ENCODE peak calls at places on chromosomes 12 and 14, in seven cellular contexts. J, R, L, V, D, F and O are unnamed samples.

GRCh38 chr14:92728781-92729364 is 19.6 kb downstream of the LGMN start:
- DNase-seq in J (peak; percentile 61), R (peak; percentile 69), L (no peak), V (no peak), D (no peak), F (no peak), O (no peak)

GRCh38 chr14:103130017-103130764 is 6.9 kb downstream of the TNFAIP2 start:
- DNase-seq in J (no peak), R (no peak), L (no peak), V (no peak), D (peak; percentile 64), F (no peak), O (no peak)

GRCh38 chr12:46523863-46524770 is 151.5 kb upstream of the SLC38A2 start:
- DNase-seq in J (no peak), R (no peak), L (peak; percentile 76), V (peak; percentile 91), D (no peak), F (no peak), O (no peak)

GRCh38 chr14:105486974-105487448 is 325 bp downstream of the CRIP1 start:
- DNase-seq in J (no peak), R (no peak), L (no peak), V (no peak), D (peak; percentile 95), F (no peak), O (peak; percentile 75)

GRCh38 chr12:14949631-14950030 is 11.3 kb upstream of the ERP27 start:
- DNase-seq in J (no peak), R (no peak), L (no peak), V (no peak), D (no peak), F (no peak), O (no peak)

GRCh38 chr12:17976202-17976601 is 113.8 kb downstream of the RERGL start:
- DNase-seq in J (no peak), R (no peak), L (no peak), V (no peak), D (no peak), F (no peak), O (no peak)

GRCh38 chr14:69574266-69574953 is at the start of gene CCDC177:
- DNase-seq in J (peak; percentile 71), R (peak; percentile 62), L (peak; percentile 77), V (peak; percentile 21), D (peak; percentile 91), F (peak; percentile 56), O (peak; percentile 56)

GRCh38 chr12:124391340-124392261 is 96.7 kb downstream of the RFLNA start:
- DNase-seq in J (peak; percentile 55), R (peak; percentile 62), L (no peak), V (peak; percentile 29), D (no peak), F (peak; percentile 69), O (peak; percentile 91)

GRCh38 chr12:49389092-49389703 is 21.9 kb downstream of the SPATS2 start:
- DNase-seq in J (peak; percentile 28), R (peak; percentile 21), L (no peak), V (no peak), D (peak; percentile 66), F (no peak), O (peak; percentile 72)

GRCh38 chr14:57060276-57060956 is 208.3 kb downstream of the EXOC5 start:
- DNase-seq in J (no peak), R (no peak), L (no peak), V (no peak), D (no peak), F (no peak), O (no peak)

GRCh38 chr12:32344047-32344446 is 55.3 kb upstream of the FGD4 start:
- DNase-seq in J (no peak), R (no peak), L (no peak), V (no peak), D (no peak), F (no peak), O (no peak)

GRCh38 chr12:89263153-89263552 is 89.1 kb downstream of the DUSP6 start:
- DNase-seq in J (no peak), R (no peak), L (no peak), V (no peak), D (no peak), F (no peak), O (no peak)

DNA sequence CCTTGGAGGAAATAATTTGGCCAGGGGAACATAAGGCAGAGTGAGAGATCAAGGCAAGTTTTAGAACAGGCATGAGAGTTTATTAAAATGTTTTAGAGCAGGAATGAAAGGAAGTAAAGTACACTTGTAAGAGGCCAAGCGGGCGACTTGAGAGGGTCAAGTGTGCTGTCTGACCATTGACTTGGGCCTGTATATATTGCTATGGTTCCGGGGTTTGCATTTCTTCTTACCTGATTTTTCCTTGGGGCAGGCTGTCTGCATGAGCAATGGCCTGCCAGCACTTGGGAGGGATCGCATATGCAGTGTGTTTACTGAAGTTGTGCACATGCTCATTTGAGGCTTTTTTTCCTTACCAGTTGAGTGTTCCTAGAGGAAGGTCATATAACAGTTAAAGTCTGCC is 214.8 kb downstream of the FUT8 start:
- DNase-seq in J (no peak), R (no peak), L (no peak), V (no peak), D (no peak), F (no peak), O (no peak)
- TF ChIP-seq POLR2A in J (no peak), R (no peak), L (no peak), V (no peak), D (no peak), F (no peak), O (no peak)

DNA sequence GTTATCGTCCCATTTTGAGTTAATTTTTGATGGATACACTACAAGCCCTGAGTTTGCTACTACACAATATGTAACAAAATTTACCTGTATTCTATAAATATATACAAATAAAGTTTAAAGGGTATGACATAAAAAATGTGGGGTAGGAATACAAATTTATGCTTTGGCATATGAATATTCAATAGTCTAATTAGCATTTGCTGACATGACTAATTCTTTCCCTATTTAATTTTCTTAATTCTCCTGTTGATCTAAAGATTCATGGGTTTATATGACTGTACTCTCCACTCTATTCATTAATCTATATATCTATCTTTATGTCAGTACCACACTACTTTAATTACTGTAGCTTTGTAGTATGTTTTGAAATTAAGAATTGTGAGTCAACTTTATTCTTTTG is 1840.7 kb upstream of the FLRT2 start:
- DNase-seq in J (no peak), R (no peak), L (no peak), V (no peak), D (no peak), F (no peak), O (no peak)
- H3K9me3 ChIP-seq in J (peaks cover 5% of the 10 kb centered on the region), R (no peaks in the 10 kb centered on the region), L (no peaks in the 10 kb centered on the region), V (peaks cover 13% of the 10 kb centered on the region), D (no peaks in the 10 kb centered on the region), F (no peaks in the 10 kb centered on the region), O (no peaks in the 10 kb centered on the region)

GRCh38 chr14:94906991-94907587 is 137.2 kb upstream of the GSC start:
- DNase-seq in J (no peak), R (no peak), L (no peak), V (no peak), D (no peak), F (no peak), O (no peak)

GRCh38 chr14:94906577-94906976 is 136.7 kb upstream of the GSC start:
- DNase-seq in J (no peak), R (no peak), L (no peak), V (no peak), D (no peak), F (no peak), O (no peak)

GRCh38 chr14:94903338-94903737 is 133.4 kb upstream of the GSC start:
- DNase-seq in J (no peak), R (no peak), L (no peak), V (no peak), D (no peak), F (no peak), O (no peak)

GRCh38 chr14:94904636-94905035 is 134.7 kb upstream of the GSC start:
- DNase-seq in J (no peak), R (no peak), L (no peak), V (no peak), D (no peak), F (no peak), O (no peak)

GRCh38 chr14:94907626-94908261 is 137.8 kb upstream of the GSC start:
- DNase-seq in J (no peak), R (no peak), L (no peak), V (no peak), D (peak; percentile 77), F (no peak), O (no peak)
- H3K4me3 ChIP-seq in J (no peak overlapping the region), R (no peak overlapping the region), L (no peak overlapping the region), V (no peak overlapping the region), D (no peak overlapping the region), F (no peak overlapping the region), O (no peak overlapping the region)

GRCh38 chr12:92142251-92142896 is 3.3 kb downstream of the BTG1 start:
- DNase-seq in J (no peak), R (no peak), L (no peak), V (no peak), D (no peak), F (no peak), O (no peak)
- TF ChIP-seq POLR2A in J (no peak), R (no peak), L (no peak), V (no peak), D (no peak), F (no peak), O (no peak)

GRCh38 chr12:132955933-132956725 is at the start of gene ZNF605:
- DNase-seq in J (peak; percentile 87), R (peak; percentile 80), L (peak; percentile 95), V (no peak), D (peak; percentile 96), F (peak; percentile 93), O (peak; percentile 79)
- H3K9me3 ChIP-seq in J (peaks cover 38% of the 10 kb centered on the region), R (no peaks in the 10 kb centered on the region), L (peaks cover 72% of the 10 kb centered on the region), V (peaks cover 4% of the 10 kb centered on the region), D (no peaks in the 10 kb centered on the region), F (peaks cover 3% of the 10 kb centered on the region), O (no peaks in the 10 kb centered on the region)